ENCODE peak calls at places on chromosome 2, in eight cellular contexts. T is mucosa of descending colon; D is tibial nerve; L is right cardiac atrium; S is NCI-H1105; U is activated naive CD4-positive, alpha-beta T cell treated with anti-CD3 and anti-CD28 coated beads for 36 hours; C is DMS153; I is H1. K is an unnamed sample.
A peak's percentile ranks its signal among the peaks of the same experiment; 100 is the strongest.

GRCh38 chr2:20027260-20027677 is 14.8 kb upstream of the MATN3 start:
- DNase-seq in U (no peak), L (no peak), T (no peak), I (no peak), S (no peak), C (no peak), D (no peak), K (no peak)

GRCh38 chr2:241378816-241379215 is 22.7 kb downstream of the FARP2 start:
- DNase-seq in D (no peak), I (no peak), U (no peak), T (no peak), S (no peak), L (no peak), C (no peak), K (no peak)

GRCh38 chr2:66531156-66531555 is 96.2 kb downstream of the MEIS1 start:
- DNase-seq in I (no peak), U (no peak), L (no peak), C (no peak), D (no peak), S (no peak), T (no peak), K (peak; percentile 37)

GRCh38 chr2:22912398-22912797 is 472.6 kb upstream of the KLHL29 start:
- DNase-seq in T (no peak), S (no peak), U (no peak), D (no peak), I (no peak), C (no peak), L (no peak), K (no peak)

GRCh38 chr2:95056461-95057459 is 31.3 kb downstream of the MAL start:
- DNase-seq in L (no peak), C (no peak), U (no peak), T (no peak), I (no peak), D (no peak), S (no peak), K (peak; percentile 58)

GRCh38 chr2:190979906-190980629 is 33.9 kb downstream of the STAT1 start:
- DNase-seq in T (peak; percentile 50), S (peak; percentile 68), C (peak; percentile 65), U (no peak), L (peak; percentile 92), D (peak; percentile 29), I (no peak), K (peak; percentile 53)

GRCh38 chr2:44351088-44351487 is 10.2 kb downstream of the PREPL start:
- DNase-seq in C (no peak), L (no peak), T (no peak), D (no peak), I (no peak), S (no peak), U (no peak), K (peak; percentile 35)

GRCh38 chr2:237864940-237865622 is 5.7 kb downstream of the RAMP1 start:
- DNase-seq in L (no peak), D (no peak), C (no peak), U (no peak), S (no peak), I (no peak), T (no peak), K (peak; percentile 66)

GRCh38 chr2:181586569-181587076 is 70.3 kb downstream of the CERKL start:
- DNase-seq in S (peak; percentile 88), T (no peak), U (peak; percentile 20), C (peak; percentile 74), D (no peak), I (no peak), L (no peak), K (peak; percentile 1)

GRCh38 chr2:168244318-168244717 is 3.1 kb downstream of the STK39 start:
- DNase-seq in I (no peak), L (no peak), D (no peak), C (peak; percentile 80), S (peak; percentile 83), U (peak; percentile 85), T (peak; percentile 48), K (no peak)

GRCh38 chr2:221569342-221570278 is 2.5 kb downstream of the EPHA4 start:
- DNase-seq in S (no peak), C (peak; percentile 28), L (no peak), I (no peak), D (no peak), T (no peak), U (no peak), K (no peak)